ENCODE peak calls at places on chromosomes 7 and 10, in eight cellular contexts. W, X, H, N, C, E, R and Z are unnamed samples.

GRCh38 chr10:93703066-93703465 is 674 bp upstream of the FRA10AC1 start:
- DNase-seq in W (peak), X (peak), H (no peak), N (no peak), C (no peak), E (no peak), R (no peak), Z (no peak)

GRCh38 chr10:30092151-30092790 is 32.9 kb upstream of the JCAD start:
- DNase-seq in W (no peak), X (peak), H (no peak), N (no peak), C (peak), E (no peak), R (no peak), Z (peak)

GRCh38 chr10:124996127-124996853 is 54.4 kb downstream of the ZRANB1 start:
- DNase-seq in W (no peak), X (peak), H (no peak), N (no peak), C (no peak), E (no peak), R (no peak), Z (no peak)

GRCh38 chr10:3123571-3124411 is 48.8 kb downstream of the PITRM1 start:
- DNase-seq in W (no peak), X (no peak), H (no peak), N (no peak), C (no peak), E (no peak), R (no peak), Z (no peak)

GRCh38 chr10:34520084-34520483 is 295.0 kb downstream of the PARD3 start:
- DNase-seq in W (no peak), X (no peak), H (no peak), N (no peak), C (no peak), E (no peak), R (no peak), Z (no peak)

GRCh38 chr7:111853231-111853990 is 291.1 kb upstream of the IMMP2L start:
- DNase-seq in W (peak), X (peak), H (no peak), N (no peak), C (peak), E (no peak), R (no peak), Z (no peak)

GRCh38 chr10:7525314-7526016 is 114.6 kb upstream of the SFMBT2 start:
- DNase-seq in W (peak), X (peak), H (peak), N (peak), C (peak), E (no peak), R (peak), Z (peak)

GRCh38 chr10:11145498-11145855 is 127.8 kb downstream of the CELF2 start:
- DNase-seq in W (peak), X (no peak), H (peak), N (no peak), C (no peak), E (peak), R (peak), Z (no peak)

GRCh38 chr10:75294518-75294865 is 58.7 kb upstream of the COMTD1 start:
- DNase-seq in W (peak), X (no peak), H (no peak), N (peak), C (no peak), E (no peak), R (peak), Z (no peak)

GRCh38 chr7:159042084-159042483 is 102.6 kb downstream of the VIPR2 start:
- DNase-seq in W (no peak), X (no peak), H (no peak), N (no peak), C (no peak), E (no peak), R (no peak), Z (no peak)

GRCh38 chr10:93579089-93579488 is 12.6 kb downstream of the FFAR4 start:
- DNase-seq in W (no peak), X (no peak), H (no peak), N (no peak), C (no peak), E (no peak), R (no peak), Z (no peak)

GRCh38 chr7:158121441-158122045 is 466.1 kb downstream of the PTPRN2 start:
- DNase-seq in W (no peak), X (no peak), H (no peak), N (no peak), C (no peak), E (no peak), R (no peak), Z (no peak)